ENCODE peak calls at places on chromosomes 2 and 18, in nine cellular contexts. V is HL-60; G is CD8-positive, alpha-beta memory T cell; C is OCI-LY7; Z is DND-41; K is lower lobe of right lung; R is right lobe of liver; A is kidney; H is MM.1S. O is an unnamed sample.

GRCh38 chr18:5825663-5826062 is 69.7 kb downstream of the TMEM200C start:
- DNase-seq in V (no peak), G (no peak), C (no peak), Z (no peak), K (no peak), R (no peak), A (no peak), H (no peak), O (no peak)

GRCh38 chr2:209495855-209496585 is 72.2 kb downstream of the MAP2 start:
- DNase-seq in V (no peak), G (no peak), C (no peak), Z (no peak), K (no peak), R (no peak), A (no peak), H (no peak), O (no peak)

GRCh38 chr2:107466984-107467383 is 359.7 kb upstream of the RGPD4 start:
- DNase-seq in V (no peak), G (no peak), C (no peak), Z (no peak), K (no peak), R (no peak), A (no peak), H (no peak), O (no peak)

GRCh38 chr2:240250150-240250984 is 109.9 kb upstream of the OTOS start:
- DNase-seq in V (no peak), G (no peak), C (no peak), Z (no peak), K (peak), R (no peak), A (peak), H (no peak), O (no peak)

GRCh38 chr18:47752796-47753645 is 177.4 kb downstream of the SMAD2 start:
- DNase-seq in V (no peak), G (no peak), C (no peak), Z (no peak), K (no peak), R (no peak), A (no peak), H (no peak), O (no peak)

GRCh38 chr18:79672490-79673276 is 6.9 kb upstream of the CTDP1 start:
- DNase-seq in V (no peak), G (no peak), C (no peak), Z (no peak), K (no peak), R (no peak), A (no peak), H (no peak), O (no peak)

GRCh38 chr18:63366270-63366990 is 576 bp downstream of the KDSR start:
- DNase-seq in V (no peak), G (peak), C (peak), Z (peak), K (peak), R (peak), A (peak), H (peak), O (peak)

GRCh38 chr18:45353530-45353929 is 261.7 kb upstream of the SLC14A2 start:
- DNase-seq in V (no peak), G (no peak), C (no peak), Z (no peak), K (no peak), R (no peak), A (no peak), H (no peak), O (no peak)

GRCh38 chr2:38427053-38427452 is 50.0 kb upstream of the ATL2 start:
- DNase-seq in V (no peak), G (no peak), C (no peak), Z (no peak), K (no peak), R (no peak), A (no peak), H (no peak), O (no peak)

GRCh38 chr2:222318026-222318711 is 19.4 kb upstream of the PAX3 start:
- DNase-seq in V (no peak), G (no peak), C (peak), Z (no peak), K (no peak), R (peak), A (peak), H (peak), O (peak)

GRCh38 chr2:119248311-119248710 is 24.7 kb downstream of the STEAP3 start:
- DNase-seq in V (no peak), G (no peak), C (no peak), Z (no peak), K (no peak), R (no peak), A (no peak), H (no peak), O (no peak)

GRCh38 chr18:55236150-55236931 is 277.1 kb upstream of the CCDC68 start:
- DNase-seq in V (peak), G (no peak), C (no peak), Z (no peak), K (no peak), R (no peak), A (no peak), H (peak), O (no peak)

GRCh38 chr2:72883356-72883962 is 3.7 kb upstream of the SPR start:
- DNase-seq in V (no peak), G (no peak), C (peak), Z (peak), K (no peak), R (no peak), A (no peak), H (peak), O (peak)

GRCh38 chr2:21123473-21124393 is at the start of gene TDRD15:
- DNase-seq in V (no peak), G (no peak), C (no peak), Z (no peak), K (no peak), R (no peak), A (peak), H (no peak), O (peak)

GRCh38 chr2:100742884-100743283 is 77.1 kb upstream of the NPAS2 start:
- DNase-seq in V (no peak), G (no peak), C (no peak), Z (no peak), K (no peak), R (no peak), A (no peak), H (no peak), O (no peak)

GRCh38 chr18:21636769-21637168 is 24.7 kb downstream of the SNRPD1 start:
- DNase-seq in V (no peak), G (no peak), C (no peak), Z (no peak), K (no peak), R (no peak), A (no peak), H (no peak), O (no peak)

GRCh38 chr18:35609236-35609635 is 27.7 kb downstream of the GALNT1 start:
- DNase-seq in V (no peak), G (no peak), C (no peak), Z (no peak), K (no peak), R (no peak), A (no peak), H (no peak), O (no peak)

GRCh38 chr2:117738991-117739839 is 75.3 kb upstream of the DDX18 start:
- DNase-seq in V (no peak), G (no peak), C (no peak), Z (no peak), K (no peak), R (no peak), A (no peak), H (peak), O (no peak)

GRCh38 chr2:168607992-168608391 is 151.9 kb downstream of the CERS6 start:
- DNase-seq in V (no peak), G (no peak), C (no peak), Z (no peak), K (no peak), R (no peak), A (no peak), H (no peak), O (no peak)

GRCh38 chr2:146240376-146240775 is 1604.5 kb upstream of the ACVR2A start:
- DNase-seq in V (no peak), G (no peak), C (no peak), Z (no peak), K (no peak), R (no peak), A (no peak), H (no peak), O (no peak)

GRCh38 chr2:120887844-120888243 is 152.2 kb downstream of the GLI2 start:
- DNase-seq in V (no peak), G (no peak), C (no peak), Z (no peak), K (peak), R (no peak), A (no peak), H (no peak), O (no peak)

GRCh38 chr2:44934962-44935853 is 6.3 kb upstream of the SIX3 start:
- DNase-seq in V (no peak), G (no peak), C (no peak), Z (no peak), K (peak), R (no peak), A (no peak), H (no peak), O (no peak)

GRCh38 chr2:85323351-85323987 is 4.3 kb downstream of the TGOLN2 start:
- DNase-seq in V (no peak), G (no peak), C (no peak), Z (no peak), K (no peak), R (no peak), A (no peak), H (no peak), O (no peak)
- H3K4me3 ChIP-seq in V (no peak), G (peak), C (no peak), Z (no peak), K (peak), R (no peak), A (no peak), H (no peak), O (no peak)

GRCh38 chr2:231785413-231785812 is 832 bp upstream of the COPS7B start:
- DNase-seq in V (no peak), G (no peak), C (no peak), Z (no peak), K (no peak), R (no peak), A (no peak), H (no peak), O (no peak)
- H3K4me3 ChIP-seq in V (no peak), G (peak), C (peak), Z (no peak), K (no peak), R (no peak), A (no peak), H (peak), O (peak)

GRCh38 chr2:58650781-58651180 is 409.7 kb upstream of the FANCL start:
- DNase-seq in V (no peak), G (no peak), C (no peak), Z (no peak), K (no peak), R (no peak), A (no peak), H (no peak), O (no peak)
- H3K4me3 ChIP-seq in V (no peak), G (no peak), C (no peak), Z (no peak), K (no peak), R (no peak), A (no peak), H (no peak), O (no peak)

DNA sequence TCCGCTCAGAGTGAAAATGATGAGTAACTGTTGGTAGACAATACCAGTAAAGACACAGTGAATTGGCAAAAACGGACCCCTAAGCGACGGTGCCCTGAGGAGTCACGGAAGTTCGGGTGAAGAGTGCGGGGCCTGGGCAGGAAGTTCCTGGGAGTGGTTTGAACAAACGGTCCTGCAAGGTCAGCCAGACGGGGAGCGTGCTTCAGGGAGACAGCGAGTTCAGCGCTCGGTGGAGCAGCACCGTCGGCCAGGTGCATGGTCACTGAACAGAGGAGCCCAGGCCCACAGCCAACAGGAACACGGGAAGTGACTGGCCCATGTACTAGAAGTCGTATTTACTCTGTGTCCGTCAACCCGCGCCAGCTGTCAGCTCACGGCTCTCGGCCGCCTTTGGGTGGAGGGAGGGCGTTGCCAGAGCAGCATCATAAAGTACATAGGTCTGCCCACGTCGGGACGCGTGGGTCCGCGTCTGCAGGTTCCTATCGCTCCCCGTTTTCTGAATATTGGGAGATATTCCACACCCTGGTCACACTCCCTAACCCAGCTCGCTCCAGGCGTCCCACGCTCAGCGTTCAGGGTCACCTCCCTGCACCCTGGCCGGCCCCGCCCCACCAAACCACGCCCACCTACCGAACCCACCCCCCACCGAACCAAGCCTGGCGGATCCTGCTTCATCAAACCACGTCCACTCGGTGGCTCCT is 75.6 kb upstream of the UXS1 start:
- DNase-seq in V (no peak), G (no peak), C (no peak), Z (no peak), K (peak), R (peak), A (peak), H (peak), O (no peak)
- H3K4me3 ChIP-seq in V (no peak), G (peak), C (no peak), Z (no peak), K (peak), R (peak), A (peak), H (peak), O (peak)

GRCh38 chr2:213150315-213150951 is 979 bp downstream of the IKZF2 start:
- DNase-seq in V (no peak), G (no peak), C (peak), Z (peak), K (no peak), R (no peak), A (no peak), H (no peak), O (peak)

GRCh38 chr2:213149949-213150314 is 1.5 kb downstream of the IKZF2 start:
- DNase-seq in V (no peak), G (no peak), C (peak), Z (no peak), K (no peak), R (no peak), A (no peak), H (no peak), O (no peak)

GRCh38 chr2:213149332-213149875 is 2.0 kb downstream of the IKZF2 start:
- DNase-seq in V (no peak), G (no peak), C (no peak), Z (peak), K (no peak), R (no peak), A (no peak), H (no peak), O (no peak)

GRCh38 chr2:213147550-213147949 is 3.9 kb downstream of the IKZF2 start:
- DNase-seq in V (no peak), G (no peak), C (no peak), Z (peak), K (no peak), R (no peak), A (no peak), H (no peak), O (peak)

DNA sequence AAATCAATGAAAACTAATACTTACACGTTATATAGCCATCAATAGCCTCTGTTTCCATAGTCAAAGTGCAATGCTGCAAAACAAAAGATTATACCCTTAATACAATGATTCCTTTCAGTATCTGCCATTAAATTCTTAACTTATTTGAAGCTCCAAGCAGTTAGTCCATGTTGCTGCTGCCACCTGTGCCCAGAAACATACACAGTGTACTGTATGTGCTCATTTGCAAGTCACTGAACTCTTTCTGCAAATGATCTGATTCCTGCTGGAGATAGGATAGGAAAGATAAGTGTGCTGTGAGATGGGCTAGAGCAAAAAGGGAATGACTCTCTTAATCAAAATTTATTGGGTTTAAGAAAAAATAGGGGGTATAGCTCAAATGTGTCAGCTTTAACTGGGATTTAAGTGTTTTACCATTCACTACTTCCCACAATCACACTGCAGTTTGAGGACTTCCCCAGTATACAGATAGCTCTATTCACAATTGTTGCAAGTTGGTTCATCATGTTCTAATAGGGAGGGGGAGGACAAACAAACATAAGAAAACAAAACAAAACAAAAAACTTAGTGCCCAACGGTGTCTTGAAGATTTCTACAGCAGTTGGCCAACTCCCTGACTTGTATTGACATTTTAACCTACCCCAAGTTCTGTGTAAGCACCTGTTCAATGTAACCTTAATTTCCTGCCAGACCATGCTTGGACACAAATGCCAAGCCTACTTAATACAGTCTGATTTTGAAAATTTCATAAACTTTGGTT is 2.7 kb downstream of the IKZF2 start:
- DNase-seq in V (no peak), G (no peak), C (peak), Z (peak), K (no peak), R (no peak), A (no peak), H (no peak), O (peak)
- H3K4me3 ChIP-seq in V (no peak), G (no peak), C (peak), Z (peak), K (peak), R (peak), A (peak), H (no peak), O (peak)

DNA sequence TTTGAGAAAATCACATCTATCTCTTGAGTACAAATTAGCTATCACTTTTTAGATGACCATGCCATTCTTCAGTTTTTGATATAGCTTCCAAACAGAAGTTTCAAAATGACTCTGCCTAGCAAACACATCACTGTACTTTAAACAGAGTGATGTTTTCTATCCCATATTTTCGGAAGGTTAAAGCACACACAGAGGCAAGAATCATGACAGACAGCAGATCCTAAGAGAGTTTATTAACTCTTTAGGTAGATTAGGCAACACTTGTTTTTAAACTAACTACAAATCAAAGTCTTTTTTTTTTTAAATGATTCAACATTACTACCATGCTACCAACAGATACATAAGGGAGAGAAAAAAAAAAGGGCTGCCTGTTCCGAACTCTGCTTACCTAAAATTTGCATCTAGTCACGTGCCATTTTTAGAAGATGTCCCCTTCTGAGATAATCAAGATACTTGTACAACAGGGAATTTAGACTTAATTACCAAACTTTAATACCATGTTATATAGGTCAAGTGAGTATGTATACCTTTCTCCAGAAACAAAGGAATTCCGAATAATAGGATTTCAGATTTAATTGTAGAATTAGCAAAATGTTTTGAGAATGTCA is 2.7 kb downstream of the RBMS1 start:
- DNase-seq in V (no peak), G (no peak), C (no peak), Z (no peak), K (no peak), R (no peak), A (no peak), H (no peak), O (no peak)
- H3K4me3 ChIP-seq in V (no peak), G (peak), C (no peak), Z (no peak), K (peak), R (no peak), A (peak), H (no peak), O (no peak)

GRCh38 chr2:33275689-33276444 is 200.6 kb upstream of the RASGRP3 start:
- DNase-seq in V (no peak), G (peak), C (no peak), Z (no peak), K (no peak), R (no peak), A (no peak), H (no peak), O (no peak)

GRCh38 chr2:33274524-33274923 is 201.9 kb upstream of the RASGRP3 start:
- DNase-seq in V (no peak), G (no peak), C (no peak), Z (no peak), K (no peak), R (no peak), A (no peak), H (no peak), O (no peak)

GRCh38 chr2:33276868-33277503 is 199.5 kb upstream of the RASGRP3 start:
- DNase-seq in V (no peak), G (no peak), C (no peak), Z (no peak), K (no peak), R (no peak), A (no peak), H (no peak), O (no peak)

GRCh38 chr2:33273479-33273878 is 203.0 kb upstream of the RASGRP3 start:
- DNase-seq in V (no peak), G (no peak), C (no peak), Z (no peak), K (no peak), R (no peak), A (no peak), H (no peak), O (no peak)

GRCh38 chr2:33278245-33278943 is 198.1 kb upstream of the RASGRP3 start:
- DNase-seq in V (no peak), G (no peak), C (no peak), Z (no peak), K (no peak), R (no peak), A (no peak), H (no peak), O (no peak)
- H3K4me3 ChIP-seq in V (no peak), G (no peak), C (no peak), Z (no peak), K (no peak), R (no peak), A (no peak), H (no peak), O (no peak)

DNA sequence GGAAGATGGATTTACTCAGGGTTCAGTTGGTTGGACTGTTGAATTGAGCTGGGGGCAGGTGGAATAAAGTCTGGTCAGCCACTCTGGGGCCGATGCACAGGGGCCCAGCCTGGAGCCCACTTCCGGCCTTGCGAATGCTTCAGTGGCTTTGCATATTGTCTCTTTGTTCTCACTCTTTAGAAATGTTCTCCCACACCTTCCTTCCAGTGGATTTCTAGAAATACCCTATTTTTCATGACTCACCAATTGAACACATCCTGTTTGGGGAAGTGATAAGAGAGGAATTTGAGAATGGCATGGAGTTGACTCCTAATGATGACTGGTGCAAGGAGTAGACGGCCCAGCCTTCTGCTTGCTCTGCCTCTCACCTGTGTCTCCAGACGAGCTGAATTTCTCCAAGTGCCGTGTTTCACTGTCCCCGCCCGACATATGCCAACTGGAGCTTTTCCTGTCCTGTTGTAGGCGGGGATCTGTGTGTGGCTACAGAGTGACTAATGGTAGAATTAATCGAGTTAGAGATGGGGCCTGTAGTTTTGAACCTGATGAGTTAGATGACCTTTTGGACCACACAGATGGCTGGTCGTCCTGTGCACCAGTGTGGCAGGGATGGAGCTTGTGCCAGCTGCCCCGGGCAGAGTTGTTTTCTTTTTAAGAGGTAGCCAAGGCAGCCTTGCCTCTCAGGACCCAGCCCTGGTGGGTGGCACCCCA is 28.2 kb downstream of the ASAP2 start:
- DNase-seq in V (no peak), G (no peak), C (no peak), Z (no peak), K (no peak), R (no peak), A (peak), H (no peak), O (no peak)
- H3K4me3 ChIP-seq in V (no peak), G (no peak), C (no peak), Z (no peak), K (no peak), R (no peak), A (peak), H (no peak), O (no peak)

GRCh38 chr2:188176626-188177025 is 115.0 kb upstream of the GULP1 start:
- DNase-seq in V (no peak), G (no peak), C (no peak), Z (no peak), K (no peak), R (no peak), A (no peak), H (no peak), O (no peak)
- H3K4me3 ChIP-seq in V (no peak), G (no peak), C (no peak), Z (no peak), K (no peak), R (no peak), A (no peak), H (no peak), O (no peak)

O was measured in Jurkat, Clone E6-1.